ENCODE peak calls at places on chromosomes 2 and 18, in four cellular contexts. One of them, this sample, is unnamed.

GRCh38 chr2:198815626-198816025 is 642.1 kb downstream of the SATB2 start:
- DNase-seq in GM12891: no peak
- DNase-seq in GM12878: no peak
- DNase-seq in K562: no peak
- DNase-seq in this sample: no peak

GRCh38 chr2:177229448-177230242 is 17.1 kb downstream of the HNRNPA3 start:
- DNase-seq in GM12891: no peak
- DNase-seq in GM12878: no peak
- DNase-seq in K562: no peak
- DNase-seq in this sample: no peak

GRCh38 chr2:144330951-144331651 is 188.8 kb downstream of the ZEB2 start:
- DNase-seq in GM12891: no peak
- DNase-seq in GM12878: no peak
- DNase-seq in K562: peak; percentile 45
- DNase-seq in this sample: no peak

GRCh38 chr2:62074233-62074632 is 121.7 kb upstream of the B3GNT2 start:
- DNase-seq in GM12891: no peak
- DNase-seq in GM12878: no peak
- DNase-seq in K562: no peak
- DNase-seq in this sample: no peak

GRCh38 chr2:43605079-43605655 is 9.3 kb upstream of the THADA start:
- DNase-seq in GM12891: no peak
- DNase-seq in GM12878: no peak
- DNase-seq in K562: peak; percentile 60
- DNase-seq in this sample: no peak

GRCh38 chr2:55031505-55031904 is 18.7 kb downstream of the RTN4 start:
- DNase-seq in GM12891: no peak
- DNase-seq in GM12878: no peak
- DNase-seq in K562: no peak
- DNase-seq in this sample: no peak

GRCh38 chr2:118661184-118661583 is 186.3 kb downstream of the EN1 start:
- DNase-seq in GM12891: no peak
- DNase-seq in GM12878: no peak
- DNase-seq in K562: no peak
- DNase-seq in this sample: no peak

GRCh38 chr2:185255566-185255965 is 483.0 kb upstream of the FSIP2 start:
- DNase-seq in GM12891: no peak
- DNase-seq in GM12878: no peak
- DNase-seq in K562: no peak
- DNase-seq in this sample: no peak

GRCh38 chr2:14401838-14402237 is 230.7 kb upstream of the LRATD1 start:
- DNase-seq in GM12891: no peak
- DNase-seq in GM12878: no peak
- DNase-seq in K562: no peak
- DNase-seq in this sample: no peak

GRCh38 chr18:9869713-9870430 is 15.9 kb upstream of the TXNDC2 start:
- DNase-seq in GM12891: peak; percentile 30
- DNase-seq in GM12878: peak; percentile 30
- DNase-seq in K562: peak; percentile 97
- DNase-seq in this sample: peak; percentile 77

GRCh38 chr2:20617892-20618467 is 32.9 kb downstream of the HS1BP3 start:
- DNase-seq in GM12891: no peak
- DNase-seq in GM12878: no peak
- DNase-seq in K562: peak; percentile 76
- DNase-seq in this sample: peak; percentile 45
- TF ChIP-seq SPI1 in GM12891: no peak
- TF ChIP-seq SPI1 in GM12878: no peak
- TF ChIP-seq SPI1 in K562: no peak
- TF ChIP-seq SPI1 in this sample: no peak

GRCh38 chr2:42316910-42317309 is 44.1 kb downstream of the COX7A2L start:
- DNase-seq in GM12891: no peak
- DNase-seq in GM12878: no peak
- DNase-seq in K562: no peak
- DNase-seq in this sample: no peak
- TF ChIP-seq POLR2AphosphoS5 in GM12891: no peak
- TF ChIP-seq POLR2AphosphoS5 in GM12878: no peak
- TF ChIP-seq POLR2AphosphoS5 in K562: no peak
- TF ChIP-seq POLR2AphosphoS5 in this sample: no peak

DNA sequence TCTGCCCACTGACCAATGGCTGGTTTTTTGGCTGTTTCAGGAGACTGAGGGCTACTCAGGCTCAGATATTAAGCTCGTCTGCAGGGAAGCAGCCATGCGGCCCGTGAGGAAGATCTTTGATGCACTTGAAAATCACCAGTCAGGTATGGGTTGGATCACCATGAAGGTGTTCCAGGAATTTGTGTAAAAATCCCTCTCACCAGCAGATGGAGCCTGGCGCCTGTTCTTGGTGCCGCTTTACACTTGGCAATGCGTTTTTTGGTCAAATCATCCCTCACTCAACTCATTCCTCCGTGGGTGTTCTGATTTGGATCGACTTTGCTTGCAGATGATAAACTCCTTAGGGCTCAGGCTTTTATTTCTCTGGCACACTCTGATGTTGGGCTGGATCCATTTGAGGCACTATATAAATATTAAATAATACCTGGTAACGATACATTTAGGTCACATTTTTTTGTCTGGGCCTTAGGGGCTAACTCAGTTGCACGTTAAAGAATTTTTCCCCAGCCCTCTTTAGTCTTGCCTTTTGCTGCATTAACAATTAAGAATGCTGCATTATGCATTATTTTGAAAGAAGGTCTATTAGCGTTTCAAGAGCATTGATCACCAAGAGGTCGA is 50.0 kb downstream of the HDHD2 start:
- DNase-seq in GM12891: peak; percentile 12
- DNase-seq in GM12878: no peak
- DNase-seq in K562: peak; percentile 65
- DNase-seq in this sample: peak; percentile 62
- TF ChIP-seq SPI1 in GM12891: no peak
- TF ChIP-seq SPI1 in GM12878: no peak
- TF ChIP-seq SPI1 in K562: no peak
- TF ChIP-seq SPI1 in this sample: no peak

GRCh38 chr2:232776435-232776834 is at the start of gene KCNJ13:
- DNase-seq in GM12891: no peak
- DNase-seq in GM12878: no peak
- DNase-seq in K562: no peak
- DNase-seq in this sample: no peak
- TF ChIP-seq POLR2AphosphoS5 in GM12891: no peak
- TF ChIP-seq POLR2AphosphoS5 in GM12878: no peak
- TF ChIP-seq POLR2AphosphoS5 in K562: no peak
- TF ChIP-seq POLR2AphosphoS5 in this sample: no peak

GRCh38 chr2:156326488-156326887 is 6.0 kb downstream of the NR4A2 start:
- DNase-seq in GM12891: no peak
- DNase-seq in GM12878: no peak
- DNase-seq in K562: no peak
- DNase-seq in this sample: no peak

GRCh38 chr2:156327835-156328401 is 4.6 kb downstream of the NR4A2 start:
- DNase-seq in GM12891: no peak
- DNase-seq in GM12878: no peak
- DNase-seq in K562: no peak
- DNase-seq in this sample: no peak

GRCh38 chr2:156322681-156323211 is 9.8 kb downstream of the NR4A2 start:
- DNase-seq in GM12891: no peak
- DNase-seq in GM12878: no peak
- DNase-seq in K562: no peak
- DNase-seq in this sample: no peak

GRCh38 chr2:156323754-156324153 is 8.8 kb downstream of the NR4A2 start:
- DNase-seq in GM12891: no peak
- DNase-seq in GM12878: no peak
- DNase-seq in K562: no peak
- DNase-seq in this sample: no peak

DNA sequence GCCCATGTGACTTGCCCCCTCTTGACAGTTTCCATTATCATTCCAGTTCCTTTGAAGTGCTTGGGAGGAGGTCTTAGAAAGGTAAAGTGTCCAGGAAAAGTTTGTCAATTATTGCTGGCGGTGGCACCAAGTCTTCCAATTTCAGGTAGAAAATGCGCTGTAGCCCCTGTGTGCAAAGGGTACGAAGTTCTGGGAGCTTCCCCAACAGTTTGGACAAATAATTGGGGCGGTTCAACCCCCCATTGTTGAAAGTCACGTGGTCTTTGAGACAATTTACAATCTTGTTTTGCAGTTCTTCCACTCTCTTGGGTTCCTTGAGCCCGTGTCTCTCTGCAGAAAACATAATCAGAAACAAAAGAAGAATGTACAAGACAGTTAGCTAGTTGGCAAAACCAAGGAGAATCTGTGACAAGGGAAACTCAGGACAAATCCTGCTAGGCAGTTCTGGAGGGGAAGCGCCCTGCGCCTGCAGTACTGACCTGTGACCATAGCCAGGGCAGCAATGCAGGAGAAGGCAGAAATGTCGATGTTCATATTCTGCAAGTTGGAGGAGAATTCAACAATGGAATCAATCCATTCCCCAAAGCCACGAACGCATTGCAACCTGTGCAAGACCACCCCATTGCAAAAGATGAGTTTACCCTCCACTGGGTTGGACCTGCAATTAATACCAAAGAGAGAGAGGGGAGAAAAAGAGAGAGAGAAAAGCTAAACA is 6.7 kb downstream of the NR4A2 start:
- DNase-seq in GM12891: no peak
- DNase-seq in GM12878: no peak
- DNase-seq in K562: no peak
- DNase-seq in this sample: no peak
- TF ChIP-seq SPI1 in GM12891: no peak
- TF ChIP-seq SPI1 in GM12878: no peak
- TF ChIP-seq SPI1 in K562: no peak
- TF ChIP-seq SPI1 in this sample: no peak